ENCODE peak calls at places on chromosome 12, in nine cellular contexts. A is stimulated activated naive CD8-positive, alpha-beta T cell treated with anti-CD3 and anti-CD28 coated beads, Interleukin-15, Interleukin-2, amounts not matched to agents 100 U/mL and 50 U/mL, for 24 hours; N is anterior cingulate cortex; P is AG04450; X is NB4; E is amygdala; F is GDM1; O is NCI-H1092; H is ascending aorta. B is an unnamed sample.

GRCh38 chr12:69354172-69354560 is 5.4 kb upstream of the YEATS4 start:
- DNase-seq in F (no peak), P (no peak), A (no peak), O (no peak), H (no peak), X (no peak), E (no peak), N (no peak), B (no peak)

GRCh38 chr12:116266220-116266619 is 11.3 kb downstream of the MED13L start:
- DNase-seq in H (no peak), O (no peak), X (no peak), N (no peak), P (no peak), F (no peak), E (no peak), A (no peak), B (peak; percentile 54)

GRCh38 chr12:50185975-50186663 is 18.9 kb upstream of the CERS5 start:
- DNase-seq in X (no peak), F (no peak), E (no peak), O (peak; percentile 81), N (no peak), P (no peak), A (no peak), H (no peak), B (peak; percentile 55)

GRCh38 chr12:25701290-25701689 is 148.2 kb upstream of the LMNTD1 start:
- DNase-seq in P (no peak), F (no peak), H (no peak), X (no peak), O (no peak), E (no peak), N (no peak), A (no peak), B (peak; percentile 82)

GRCh38 chr12:113161415-113162016 is 12.0 kb downstream of the CFAP73 start:
- DNase-seq in O (no peak), X (peak; percentile 78), N (peak; percentile 31), P (no peak), E (peak; percentile 38), A (peak; percentile 21), H (no peak), F (no peak), B (peak; percentile 45)

GRCh38 chr12:39905152-39905551 is 200.7 kb downstream of the SLC2A13 start:
- DNase-seq in N (peak; percentile 22), H (no peak), X (no peak), F (no peak), A (no peak), P (no peak), O (no peak), E (peak; percentile 3), B (no peak)

GRCh38 chr12:48933664-48934311 is 8.5 kb upstream of the FKBP11 start:
- DNase-seq in P (no peak), O (no peak), A (no peak), N (no peak), H (no peak), E (no peak), X (no peak), F (no peak), B (no peak)

GRCh38 chr12:49930515-49931288 is 19.8 kb upstream of the AQP2 start:
- DNase-seq in X (no peak), E (no peak), O (no peak), A (no peak), N (no peak), F (no peak), P (no peak), H (no peak), B (peak; percentile 77)

GRCh38 chr12:77720258-77720657 is 110.4 kb upstream of the NAV3 start:
- DNase-seq in N (no peak), H (no peak), P (no peak), O (no peak), F (no peak), X (no peak), A (no peak), E (no peak), B (peak; percentile 25)

GRCh38 chr12:71415336-71416231 is 24.0 kb upstream of the LGR5 start:
- DNase-seq in N (no peak), F (no peak), P (peak; percentile 20), A (no peak), O (peak; percentile 56), X (peak; percentile 60), H (no peak), E (no peak), B (peak; percentile 76)

GRCh38 chr12:4119157-4119761 is 154.3 kb upstream of the CCND2 start:
- DNase-seq in A (peak; percentile 61), N (no peak), F (no peak), O (no peak), E (no peak), P (no peak), H (no peak), X (no peak), B (no peak)

GRCh38 chr12:8033153-8034044 is 883 bp downstream of the FOXJ2 start:
- DNase-seq in F (no peak), X (peak; percentile 68), E (no peak), P (no peak), A (peak; percentile 63), N (no peak), H (no peak), O (peak; percentile 14), B (peak; percentile 67)

GRCh38 chr12:76348079-76348901 is at the start of gene BBS10:
- DNase-seq in E (peak; percentile 83), N (peak; percentile 84), A (peak; percentile 88), O (peak; percentile 76), X (peak; percentile 97), P (peak; percentile 85), F (peak; percentile 87), H (peak; percentile 65), B (peak; percentile 95)

GRCh38 chr12:128712622-128713021 is 111.1 kb downstream of the SLC15A4 start:
- DNase-seq in F (no peak), X (no peak), H (no peak), N (no peak), P (no peak), E (no peak), O (no peak), A (no peak), B (no peak)

GRCh38 chr12:104319918-104320626 is 16.5 kb downstream of the EID3 start:
- DNase-seq in H (no peak), E (no peak), N (no peak), O (no peak), F (no peak), X (no peak), A (no peak), P (no peak), B (no peak)

GRCh38 chr12:101720118-101720517 is 19.1 kb downstream of the SYCP3 start:
- DNase-seq in O (no peak), P (no peak), H (no peak), N (no peak), X (no peak), E (no peak), F (no peak), A (no peak), B (no peak)

B was measured in ELR.